ENCODE peak calls at places on chromosomes 12 and 14, in ten cellular contexts. R, X, E, D, M, A, K, Q, B and W are unnamed samples.

GRCh38 chr12:14954269-14954668 is 7.1 kb downstream of the ARHGDIB start:
- DNase-seq in B (no peak), A (no peak), D (no peak), M (no peak), X (no peak), R (no peak), K (no peak), Q (no peak), E (no peak), W (no peak)

GRCh38 chr12:120652671-120653435 is 12.4 kb downstream of the CABP1 start:
- DNase-seq in Q (no peak), M (no peak), K (no peak), E (no peak), B (no peak), D (no peak), R (no peak), X (no peak), A (no peak), W (no peak)

GRCh38 chr12:19085090-19085489 is 44.4 kb upstream of the PLEKHA5 start:
- DNase-seq in B (no peak), X (no peak), R (no peak), D (no peak), Q (no peak), K (no peak), M (no peak), A (no peak), E (no peak), W (no peak)

GRCh38 chr12:99984271-99985128 is at the start of gene ANKS1B:
- DNase-seq in D (no peak), B (peak), A (no peak), K (no peak), R (peak), X (peak), M (peak), Q (no peak), E (peak), W (peak)

GRCh38 chr14:98138666-98139065 is 1133.3 kb downstream of the BCL11B start:
- DNase-seq in E (no peak), Q (no peak), A (no peak), X (peak), D (no peak), R (no peak), K (peak), B (no peak), M (peak), W (peak)

GRCh38 chr12:75488553-75488952 is 8.0 kb downstream of the GLIPR1 start:
- DNase-seq in K (no peak), A (no peak), D (no peak), X (peak), E (no peak), B (no peak), R (no peak), Q (no peak), M (peak), W (peak)

GRCh38 chr12:112716099-112717093 is 75.2 kb upstream of the RPH3A start:
- DNase-seq in B (peak), E (no peak), M (peak), X (no peak), R (no peak), D (no peak), Q (no peak), A (no peak), K (no peak), W (no peak)

GRCh38 chr14:65137648-65138317 is 35.5 kb upstream of the MAX start:
- DNase-seq in Q (no peak), B (peak), E (no peak), R (no peak), M (no peak), D (no peak), A (no peak), X (peak), K (no peak), W (no peak)

GRCh38 chr12:24039113-24039525 is 89.6 kb upstream of the SOX5 start:
- DNase-seq in Q (no peak), M (no peak), K (no peak), B (peak), X (peak), A (peak), R (no peak), E (no peak), D (peak), W (peak)

GRCh38 chr14:103221781-103222358 is 98.6 kb downstream of the TNFAIP2 start:
- DNase-seq in R (no peak), M (no peak), E (no peak), X (no peak), A (no peak), Q (no peak), D (no peak), K (no peak), B (no peak), W (no peak)

GRCh38 chr14:101196795-101197590 is 293.5 kb upstream of the RTL1 start:
- DNase-seq in A (no peak), K (peak), E (no peak), X (no peak), M (peak), D (no peak), R (peak), B (no peak), Q (no peak), W (no peak)

GRCh38 chr12:67928621-67929369 is 60.5 kb upstream of the IFNG-AS1 start:
- DNase-seq in B (no peak), A (no peak), E (no peak), D (no peak), X (no peak), R (no peak), M (no peak), Q (no peak), K (no peak), W (peak)

GRCh38 chr12:14071833-14072232 is 90.4 kb upstream of the GRIN2B start:
- DNase-seq in E (no peak), D (no peak), B (no peak), Q (no peak), X (no peak), K (no peak), M (no peak), R (no peak), A (no peak), W (no peak)

GRCh38 chr12:112900298-112901145 is 6.2 kb upstream of the OAS1 start:
- DNase-seq in M (peak), X (peak), K (peak), D (no peak), A (no peak), E (peak), R (no peak), B (peak), Q (peak), W (peak)

GRCh38 chr12:118035194-118036041 is 18.9 kb downstream of the RFC5 start:
- DNase-seq in B (no peak), E (peak), A (no peak), D (no peak), R (no peak), K (no peak), Q (no peak), M (peak), X (peak), W (peak)

GRCh38 chr12:115709410-115710065 is 568.0 kb downstream of the MED13L start:
- DNase-seq in K (no peak), A (no peak), Q (no peak), M (no peak), R (peak), D (no peak), B (no peak), E (no peak), X (no peak), W (no peak)

GRCh38 chr14:23379331-23380196 is 2.7 kb downstream of the CMTM5 start:
- DNase-seq in K (peak), R (peak), B (peak), A (no peak), E (peak), M (peak), X (peak), Q (peak), D (no peak), W (peak)

GRCh38 chr14:70008863-70009262 is 129.6 kb downstream of the SMOC1 start:
- DNase-seq in M (no peak), K (no peak), A (no peak), D (no peak), B (no peak), R (no peak), E (no peak), X (no peak), Q (no peak), W (no peak)

GRCh38 chr12:6934110-6934509 is 6.4 kb downstream of the ATN1 start:
- DNase-seq in E (no peak), X (peak), D (no peak), A (no peak), K (no peak), M (no peak), Q (no peak), R (peak), B (no peak), W (no peak)

GRCh38 chr12:63196168-63196567 is 45.2 kb upstream of the AVPR1A start:
- DNase-seq in M (no peak), E (no peak), D (no peak), B (no peak), R (no peak), A (no peak), X (no peak), K (no peak), Q (no peak), W (no peak)

GRCh38 chr12:2982361-2982760 is 23.2 kb downstream of the TEAD4 start:
- DNase-seq in X (no peak), A (no peak), Q (no peak), B (no peak), M (no peak), D (no peak), K (no peak), R (no peak), E (no peak), W (no peak)

GRCh38 chr12:30719060-30719459 is 23.4 kb upstream of the IPO8 start:
- DNase-seq in E (no peak), M (no peak), Q (no peak), R (no peak), X (peak), D (peak), K (no peak), A (no peak), B (no peak), W (peak)

GRCh38 chr14:34085695-34086094 is 134.8 kb upstream of the EGLN3 start:
- DNase-seq in A (no peak), R (no peak), E (no peak), X (no peak), Q (no peak), B (no peak), D (no peak), M (no peak), K (no peak), W (no peak)

GRCh38 chr12:62291888-62292760 is 31.9 kb downstream of the USP15 start:
- DNase-seq in X (peak), M (no peak), D (no peak), Q (no peak), R (no peak), K (no peak), E (no peak), B (peak), A (peak), W (peak)

GRCh38 chr14:20757963-20758362 is 10.2 kb upstream of the EDDM3B start:
- DNase-seq in D (no peak), E (no peak), M (no peak), A (no peak), K (peak), X (no peak), Q (no peak), R (no peak), B (no peak), W (no peak)
- TF ChIP-seq CTCF in D (no peak), E (peak), M (no peak), A (no peak), K (peak), X (no peak), Q (peak), R (no peak), B (no peak), W (peak)

DNA sequence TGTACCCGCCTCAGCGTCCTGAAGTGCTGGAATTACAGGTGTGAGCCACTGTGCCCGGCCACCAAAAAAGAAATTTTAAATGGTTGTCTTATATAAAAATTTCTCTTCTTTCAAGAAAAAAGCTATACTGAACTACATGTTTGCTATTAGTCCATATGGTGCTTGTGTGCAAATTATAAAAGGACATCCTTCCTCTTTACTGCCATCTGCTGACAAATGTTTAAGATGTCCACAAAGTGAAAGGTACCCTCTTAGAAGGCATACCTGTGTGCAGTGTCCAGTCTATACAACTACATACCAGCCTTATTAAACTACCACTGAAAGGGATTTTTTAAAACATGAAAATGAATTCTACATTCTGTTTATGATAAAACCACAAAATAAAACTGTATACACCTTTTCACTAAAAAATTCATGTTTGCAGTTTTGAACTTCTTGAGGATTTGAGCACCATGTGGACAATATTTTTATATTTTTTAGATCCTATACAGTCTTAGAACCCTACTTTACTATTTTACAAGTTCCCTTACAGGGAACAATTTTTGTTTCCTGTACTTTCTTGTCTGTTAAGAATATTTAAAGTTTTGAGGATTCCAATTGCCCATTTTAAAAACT is 32.8 kb upstream of the TOMM20L start:
- DNase-seq in A (peak), K (no peak), B (peak), Q (peak), X (peak), D (no peak), R (no peak), M (peak), E (no peak), W (peak)
- TF ChIP-seq CTCF in A (peak), K (no peak), B (peak), Q (peak), X (peak), D (peak), R (no peak), M (peak), E (peak), W (peak)

GRCh38 chr12:40760821-40761220 is 68.6 kb downstream of the CNTN1 start:
- DNase-seq in D (no peak), M (no peak), B (no peak), X (no peak), E (no peak), Q (no peak), A (no peak), K (no peak), R (no peak), W (no peak)

DNA sequence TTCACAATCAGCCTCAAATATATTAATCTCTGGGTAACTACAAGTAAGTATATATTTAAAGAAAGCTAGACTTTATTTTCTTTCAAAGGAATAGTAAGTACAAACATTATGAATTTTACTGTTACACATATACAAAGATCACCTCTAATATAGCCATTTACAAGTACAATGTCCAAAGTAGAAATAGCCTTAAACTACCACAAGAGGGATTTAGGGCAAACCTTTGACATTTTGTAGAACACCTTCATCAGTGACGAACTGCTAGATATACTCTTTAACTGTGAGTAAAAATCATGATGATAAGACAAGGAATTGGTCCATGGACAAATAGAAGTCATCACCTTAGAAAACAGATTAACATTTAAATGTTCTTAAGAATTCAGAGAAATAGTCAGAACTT is 69.8 kb downstream of the CNTN1 start:
- DNase-seq in A (no peak), D (no peak), K (no peak), X (no peak), B (no peak), E (no peak), Q (no peak), R (no peak), M (no peak), W (no peak)
- TF ChIP-seq CTCF in A (no peak), D (no peak), K (no peak), X (no peak), B (no peak), E (peak), Q (no peak), R (no peak), M (no peak), W (no peak)

GRCh38 chr12:43728117-43728516 is 30.5 kb downstream of the PUS7L start:
- DNase-seq in B (no peak), Q (no peak), D (no peak), E (no peak), K (no peak), R (no peak), X (no peak), A (no peak), M (no peak), W (peak)
- TF ChIP-seq CTCF in B (peak), Q (no peak), D (no peak), E (no peak), K (no peak), R (no peak), X (peak), A (peak), M (peak), W (peak)

DNA sequence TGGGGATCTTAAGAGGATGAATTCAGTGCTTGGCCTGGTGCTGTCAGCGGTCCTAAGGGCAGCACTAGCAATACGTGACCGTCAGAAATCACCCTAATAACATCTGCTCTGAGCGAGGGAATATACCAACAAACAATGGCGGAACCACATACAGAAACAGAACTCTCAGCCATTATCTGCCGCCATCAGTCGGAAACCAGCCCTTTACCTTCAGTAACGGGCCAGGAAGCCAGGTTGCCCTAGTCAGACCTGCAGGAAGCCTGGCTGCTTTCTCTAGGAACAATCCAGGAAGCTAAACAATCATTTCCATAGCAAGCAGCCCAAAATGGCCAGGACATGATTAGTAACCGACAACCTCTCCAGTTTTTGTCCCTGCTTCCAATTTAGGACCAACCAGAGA is 5.6 kb downstream of the CDCA4 start:
- DNase-seq in Q (no peak), K (no peak), B (no peak), M (no peak), D (no peak), R (no peak), X (no peak), A (no peak), E (no peak), W (no peak)
- TF ChIP-seq CTCF in Q (no peak), K (no peak), B (no peak), M (no peak), D (no peak), R (no peak), X (no peak), A (no peak), E (no peak), W (no peak)

GRCh38 chr14:29856516-29856915 is 71.1 kb downstream of the PRKD1 start:
- DNase-seq in A (no peak), D (no peak), X (no peak), R (no peak), E (no peak), K (no peak), Q (no peak), M (no peak), B (no peak), W (no peak)

GRCh38 chr14:29846339-29847129 is 81.1 kb downstream of the PRKD1 start:
- DNase-seq in A (peak), Q (no peak), M (no peak), D (peak), K (no peak), X (no peak), E (no peak), B (no peak), R (no peak), W (no peak)

GRCh38 chr14:29853272-29853671 is 74.4 kb downstream of the PRKD1 start:
- DNase-seq in A (no peak), E (no peak), K (no peak), X (no peak), R (no peak), D (no peak), M (no peak), B (no peak), Q (no peak), W (no peak)

DNA sequence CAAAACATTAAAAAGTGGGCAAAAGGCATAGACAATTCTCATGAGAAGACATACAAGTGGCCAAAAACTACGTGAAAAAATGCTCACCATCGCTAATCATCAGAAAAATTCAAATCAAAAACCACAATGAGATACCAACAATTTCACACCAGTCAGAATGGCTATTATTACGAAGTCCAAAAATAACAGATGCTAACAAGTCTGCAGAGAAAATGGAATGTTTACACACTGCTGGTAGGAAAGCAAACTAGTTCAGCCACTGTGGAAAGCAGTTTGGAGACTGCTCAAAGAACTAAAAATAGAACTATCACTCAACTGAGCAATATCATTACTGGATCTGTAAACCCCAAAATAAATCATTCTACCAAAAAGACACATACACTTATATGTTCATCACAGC is 76.2 kb downstream of the PRKD1 start:
- DNase-seq in R (no peak), Q (no peak), M (no peak), E (no peak), D (no peak), B (no peak), K (no peak), A (no peak), X (peak), W (no peak)
- TF ChIP-seq CTCF in R (no peak), Q (no peak), M (no peak), E (no peak), D (no peak), B (no peak), K (no peak), A (no peak), X (no peak), W (no peak)

GRCh38 chr14:22002860-22003284 is 329.3 kb upstream of the OR4E1 start:
- DNase-seq in A (no peak), R (no peak), M (no peak), K (peak), B (no peak), D (no peak), Q (no peak), X (no peak), E (no peak), W (peak)
- TF ChIP-seq CTCF in A (peak), R (no peak), M (peak), K (no peak), B (peak), D (peak), Q (peak), X (peak), E (peak), W (peak)